ENCODE peak calls at places on chromosomes 16 and 17, in seven cellular contexts. T, K, X, F, L, G and B are unnamed samples.

GRCh38 chr17:33057564-33057963 is 65.9 kb downstream of the SPACA3 start:
- DNase-seq in T (no peak), K (no peak), X (no peak), F (peak; percentile 22), L (no peak), G (peak; percentile 33), B (peak; percentile 88)

GRCh38 chr16:27795992-27796614 is 246.2 kb downstream of the KATNIP start:
- DNase-seq in T (no peak), K (no peak), X (no peak), F (peak; percentile 62), L (peak; percentile 9), G (peak; percentile 30), B (peak; percentile 74)

GRCh38 chr17:76014925-76015261 is 12.2 kb downstream of the EVPL start:
- DNase-seq in T (no peak), K (peak; percentile 74), X (no peak), F (no peak), L (no peak), G (no peak), B (no peak)

GRCh38 chr17:35046740-35047283 is 16.7 kb downstream of the RFFL start:
- DNase-seq in T (peak; percentile 59), K (peak; percentile 54), X (no peak), F (no peak), L (peak; percentile 92), G (no peak), B (no peak)

GRCh38 chr16:56451753-56452689 is 667 bp downstream of the OGFOD1 start:
- DNase-seq in T (peak; percentile 61), K (peak; percentile 44), X (no peak), F (peak; percentile 78), L (peak; percentile 26), G (peak; percentile 40), B (peak; percentile 17)

GRCh38 chr17:17376362-17376761 is 73.2 kb downstream of the NT5M start:
- DNase-seq in T (no peak), K (no peak), X (no peak), F (no peak), L (no peak), G (peak; percentile 51), B (peak; percentile 51)

GRCh38 chr17:41178843-41179616 is 1.0 kb upstream of the KRTAP4-2 start:
- DNase-seq in T (no peak), K (no peak), X (no peak), F (no peak), L (no peak), G (peak; percentile 64), B (no peak)

GRCh38 chr16:67277294-67277998 is 1.9 kb upstream of the PLEKHG4 start:
- DNase-seq in T (peak; percentile 87), K (no peak), X (no peak), F (peak; percentile 33), L (no peak), G (peak; percentile 99), B (no peak)

GRCh38 chr16:72664122-72664479 is 383.8 kb downstream of the ZFHX3 start:
- DNase-seq in T (no peak), K (no peak), X (no peak), F (no peak), L (no peak), G (no peak), B (no peak)

GRCh38 chr16:14199624-14200023 is 128.5 kb downstream of the MRTFB start:
- DNase-seq in T (no peak), K (no peak), X (no peak), F (no peak), L (no peak), G (peak; percentile 39), B (no peak)

GRCh38 chr17:82882715-82883446 is 43.1 kb upstream of the ZNF750 start:
- DNase-seq in T (no peak), K (no peak), X (peak; percentile 91), F (no peak), L (peak; percentile 91), G (no peak), B (peak; percentile 52)

GRCh38 chr17:79536212-79536840 is 74.5 kb downstream of the RBFOX3 start:
- DNase-seq in T (no peak), K (peak; percentile 74), X (no peak), F (no peak), L (no peak), G (no peak), B (no peak)

GRCh38 chr17:2251098-2251497 is 52.5 kb downstream of the SMG6 start:
- DNase-seq in T (no peak), K (no peak), X (no peak), F (no peak), L (no peak), G (peak; percentile 73), B (no peak)

GRCh38 chr17:18362509-18363020 is 785 bp downstream of the SHMT1 start:
- DNase-seq in T (peak; percentile 91), K (peak; percentile 70), X (peak; percentile 92), F (peak; percentile 13), L (peak; percentile 40), G (peak; percentile 55), B (peak; percentile 93)

GRCh38 chr16:11801481-11802021 is 4.5 kb upstream of the ZC3H7A start:
- DNase-seq in T (no peak), K (no peak), X (no peak), F (no peak), L (no peak), G (peak; percentile 68), B (peak; percentile 66)

GRCh38 chr17:35977509-35977908 is 3.8 kb downstream of the CCL16 start:
- DNase-seq in T (no peak), K (no peak), X (no peak), F (no peak), L (no peak), G (no peak), B (no peak)

GRCh38 chr16:11061629-11062270 is 117.4 kb downstream of the CLEC16A start:
- DNase-seq in T (no peak), K (no peak), X (no peak), F (no peak), L (no peak), G (no peak), B (no peak)

GRCh38 chr17:78951967-78952551 is 26.9 kb upstream of the TIMP2 start:
- DNase-seq in T (no peak), K (no peak), X (no peak), F (no peak), L (no peak), G (no peak), B (no peak)

GRCh38 chr17:82374626-82375331 is 3.2 kb downstream of the UTS2R start:
- DNase-seq in T (no peak), K (peak; percentile 83), X (no peak), F (no peak), L (no peak), G (no peak), B (no peak)

GRCh38 chr16:47359478-47359877 is 101.4 kb downstream of the ITFG1 start:
- DNase-seq in T (no peak), K (no peak), X (no peak), F (no peak), L (no peak), G (no peak), B (no peak)

GRCh38 chr17:7477392-7478275 is 1.8 kb downstream of the ZBTB4 start:
- DNase-seq in T (no peak), K (peak; percentile 54), X (peak; percentile 93), F (no peak), L (no peak), G (peak; percentile 88), B (peak; percentile 41)

GRCh38 chr16:188674-189073 is 8.4 kb downstream of the HBQ1 start:
- DNase-seq in T (no peak), K (peak; percentile 50), X (no peak), F (peak; percentile 46), L (peak; percentile 51), G (no peak), B (no peak)

GRCh38 chr17:4739122-4740024 is at the start of the genes CXCL16 and ZMYND15:
- DNase-seq in T (no peak), K (peak; percentile 79), X (peak; percentile 92), F (no peak), L (peak; percentile 56), G (peak; percentile 49), B (peak; percentile 57)

GRCh38 chr17:79033741-79034501 is 10.0 kb downstream of the C1QTNF1 start:
- DNase-seq in T (no peak), K (peak; percentile 52), X (peak; percentile 87), F (no peak), L (no peak), G (no peak), B (no peak)

GRCh38 chr16:89701425-89702406 is at the start of gene SPATA2L:
- DNase-seq in T (peak; percentile 87), K (peak; percentile 99), X (peak; percentile 97), F (peak; percentile 98), L (peak; percentile 96), G (peak; percentile 90), B (peak; percentile 98)

GRCh38 chr16:87463722-87464690 is 28.8 kb downstream of the ZCCHC14 start:
- DNase-seq in T (no peak), K (no peak), X (no peak), F (no peak), L (peak; percentile 33), G (peak; percentile 77), B (peak; percentile 50)

GRCh38 chr17:35866356-35866950 is 2.2 kb downstream of the HEATR9 start:
- DNase-seq in T (no peak), K (no peak), X (no peak), F (no peak), L (no peak), G (peak; percentile 23), B (no peak)

GRCh38 chr16:46801428-46802049 is 29.4 kb downstream of the C16orf87 start:
- DNase-seq in T (no peak), K (peak; percentile 44), X (no peak), F (peak; percentile 63), L (no peak), G (peak; percentile 20), B (peak; percentile 73)

GRCh38 chr17:28818705-28819295 is 23.8 kb downstream of the FAM222B start:
- DNase-seq in T (no peak), K (no peak), X (no peak), F (no peak), L (no peak), G (no peak), B (no peak)

GRCh38 chr17:29838961-29839360 is 91.1 kb downstream of the SSH2 start:
- DNase-seq in T (no peak), K (peak; percentile 62), X (no peak), F (peak; percentile 92), L (no peak), G (peak; percentile 58), B (peak; percentile 95)

GRCh38 chr17:29212094-29212631 is 32.0 kb upstream of the MYO18A start:
- DNase-seq in T (no peak), K (no peak), X (no peak), F (no peak), L (no peak), G (no peak), B (no peak)

GRCh38 chr17:75694536-75694935 is 26.7 kb upstream of the ITGB4 start:
- DNase-seq in T (no peak), K (no peak), X (no peak), F (no peak), L (no peak), G (no peak), B (no peak)

GRCh38 chr16:56999409-57000270 is 10.3 kb downstream of the NLRC5 start:
- DNase-seq in T (no peak), K (no peak), X (peak; percentile 82), F (no peak), L (peak; percentile 63), G (no peak), B (no peak)

GRCh38 chr17:15513058-15513858 is 45.8 kb upstream of the CDRT4 start:
- DNase-seq in T (no peak), K (no peak), X (no peak), F (no peak), L (no peak), G (no peak), B (no peak)

GRCh38 chr16:4055748-4056147 is 60.5 kb downstream of the ADCY9 start:
- DNase-seq in T (no peak), K (no peak), X (no peak), F (no peak), L (no peak), G (no peak), B (no peak)

GRCh38 chr16:50467943-50468748 is 80.0 kb upstream of the NKD1 start:
- DNase-seq in T (no peak), K (peak; percentile 94), X (peak; percentile 81), F (peak; percentile 79), L (peak; percentile 14), G (no peak), B (peak; percentile 41)

GRCh38 chr17:44222112-44222869 is 2.8 kb upstream of the UBTF start:
- DNase-seq in T (peak; percentile 60), K (peak; percentile 87), X (peak; percentile 95), F (peak; percentile 90), L (peak; percentile 61), G (peak; percentile 78), B (peak; percentile 84)

GRCh38 chr17:6070280-6070894 is at the start of gene WSCD1:
- DNase-seq in T (no peak), K (peak; percentile 87), X (no peak), F (no peak), L (no peak), G (no peak), B (peak; percentile 30)